ENCODE peak calls at places on chromosomes 1 and 21, in four cellular contexts. T, W, I and P are unnamed samples.

GRCh38 chr1:158830904-158831507 is at the start of gene MNDA:
- DNase-seq in W (no peak), I (no peak), T (no peak), P (no peak)

GRCh38 chr21:39483917-39484316 is 32.1 kb downstream of the SH3BGR start:
- DNase-seq in T (no peak), I (no peak), W (no peak), P (no peak)

GRCh38 chr1:165376811-165377153 is 20.3 kb upstream of the LMX1A start:
- DNase-seq in T (no peak), W (no peak), I (no peak), P (no peak)

GRCh38 chr1:26373789-26374188 is 1.2 kb upstream of the ZNF683 start:
- DNase-seq in W (no peak), T (no peak), I (no peak), P (no peak)

GRCh38 chr1:47569681-47570470 is 132.0 kb downstream of the FOXD2 start:
- DNase-seq in W (peak; percentile 96), I (peak; percentile 42), T (peak; percentile 38), P (peak; percentile 86)

GRCh38 chr1:64745181-64745985 is 508 bp downstream of the RAVER2 start:
- DNase-seq in W (peak; percentile 51), T (peak; percentile 14), I (peak; percentile 21), P (peak; percentile 61)

GRCh38 chr1:248810727-248811513 is 14.8 kb downstream of the SH3BP5L start:
- DNase-seq in T (no peak), I (peak; percentile 61), W (peak; percentile 27), P (peak; percentile 91)

GRCh38 chr1:80048706-80049105 is 1042.2 kb upstream of the ADGRL4 start:
- DNase-seq in W (peak; percentile 62), I (no peak), T (no peak), P (no peak)

GRCh38 chr1:232108598-232108997 is 482.0 kb downstream of the DISC1 start:
- DNase-seq in I (no peak), T (no peak), W (no peak), P (no peak)

DNA sequence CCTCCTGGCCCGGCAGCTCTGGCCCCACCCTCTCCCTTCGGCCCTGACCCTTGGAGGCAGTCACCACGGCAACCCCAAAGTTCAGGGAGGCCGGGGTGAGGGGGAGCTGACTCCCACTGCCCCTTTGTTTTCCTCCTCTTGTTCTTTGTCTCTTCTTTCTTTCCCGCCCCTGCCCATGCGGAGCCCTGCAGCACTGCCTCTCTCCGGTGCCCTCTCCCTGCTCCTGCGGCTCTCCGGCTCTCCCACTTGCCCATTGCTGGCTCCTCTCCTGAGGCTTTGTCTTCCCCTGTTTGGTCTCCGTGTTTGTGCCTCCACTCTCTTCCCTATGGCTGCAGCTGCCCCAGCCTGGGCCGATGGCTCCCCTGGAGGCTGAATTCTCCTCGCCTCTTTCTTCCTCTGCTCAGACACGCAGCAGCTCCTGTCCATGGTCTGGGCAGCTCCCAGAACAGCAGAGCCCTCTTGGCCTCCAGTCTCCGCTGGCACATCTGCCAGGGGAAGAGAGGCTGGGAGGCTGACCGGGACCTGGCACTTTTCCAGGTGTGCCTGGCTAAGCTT is 5.8 kb downstream of the CELSR2 start:
- DNase-seq in W (peak; percentile 45), I (no peak), T (no peak), P (no peak)
- TF ChIP-seq CTCF in W (peak; percentile 49), I (no peak), T (no peak), P (no peak)

GRCh38 chr1:180636138-180636537 is 4.3 kb downstream of the XPR1 start:
- DNase-seq in T (no peak), I (no peak), W (peak; percentile 73), P (peak; percentile 74)
- TF ChIP-seq CTCF in T (no peak), I (peak; percentile 13), W (peak; percentile 56), P (peak; percentile 49)

DNA sequence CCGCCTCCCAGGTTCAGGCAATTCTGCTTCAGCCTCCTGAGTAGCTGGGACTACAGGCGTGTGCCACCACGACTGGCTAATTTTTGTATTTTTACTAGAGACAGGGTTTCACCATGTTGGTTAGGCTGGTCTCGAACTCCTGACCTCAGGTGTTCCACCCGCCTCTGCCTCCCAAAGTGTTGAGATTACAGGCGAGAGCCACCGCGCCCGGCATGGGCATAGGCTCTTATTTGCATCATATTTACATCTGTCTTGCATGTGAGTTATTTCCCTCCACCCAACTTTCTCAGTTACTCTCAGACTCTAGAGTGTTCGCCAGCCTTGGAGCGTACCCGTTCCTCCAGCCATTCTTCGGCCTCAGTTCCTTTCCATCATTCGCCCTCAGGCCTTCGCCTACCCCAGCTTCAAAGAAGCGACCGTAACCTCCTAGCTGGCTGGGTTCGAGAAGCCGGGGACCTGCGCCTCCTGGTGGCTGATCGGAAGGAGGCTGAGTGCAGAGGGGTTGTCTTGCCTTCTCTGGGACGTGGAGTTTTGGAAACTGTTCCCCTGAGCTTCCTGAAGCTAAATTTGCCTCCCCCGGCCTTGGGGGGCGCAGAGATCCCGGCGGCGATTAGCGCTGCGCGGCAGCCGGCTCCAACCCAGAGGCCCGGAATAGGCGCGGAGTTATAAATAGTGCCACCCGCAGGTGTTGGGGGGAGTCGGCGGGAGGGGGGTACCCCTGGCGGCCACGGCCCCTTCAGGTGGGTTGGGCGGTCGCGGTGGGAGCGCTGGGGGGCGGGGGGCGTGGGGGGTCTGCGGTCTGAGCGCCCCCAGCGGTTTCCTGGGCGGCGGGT is 3.6 kb upstream of the ZBTB7B start:
- DNase-seq in T (peak; percentile 76), W (peak; percentile 60), I (peak; percentile 69), P (peak; percentile 84)
- TF ChIP-seq CTCF in T (peak; percentile 68), W (peak; percentile 83), I (peak; percentile 82), P (peak; percentile 98)

DNA sequence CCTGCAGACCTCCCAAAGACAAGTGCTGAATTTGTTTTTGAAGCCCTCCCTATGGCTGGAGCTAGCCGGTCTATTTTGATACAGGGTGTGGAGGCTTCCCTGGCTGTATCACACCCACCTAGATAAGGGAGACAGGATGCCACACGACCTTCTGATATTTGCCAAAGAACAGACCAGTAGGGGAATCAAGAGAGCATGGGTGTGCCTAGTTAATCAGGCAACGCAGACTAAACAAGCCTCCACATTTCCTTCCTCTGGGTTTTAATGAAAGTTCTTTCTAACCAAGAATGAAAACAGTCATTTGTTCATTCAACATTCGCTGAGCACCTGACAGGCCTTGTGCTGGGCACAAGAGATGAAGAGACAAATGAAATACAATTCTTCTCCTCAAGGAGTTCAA is 446.8 kb downstream of the PLPP3 start:
- DNase-seq in I (peak; percentile 28), W (no peak), T (no peak), P (no peak)
- TF ChIP-seq CTCF in I (no peak), W (no peak), T (no peak), P (no peak)

GRCh38 chr1:204961765-204962419 is 81.1 kb upstream of the CNTN2 start:
- DNase-seq in T (no peak), W (no peak), I (no peak), P (no peak)
- TF ChIP-seq CTCF in T (no peak), W (no peak), I (no peak), P (no peak)

GRCh38 chr1:51638350-51638749 is 21.5 kb downstream of the OSBPL9 start:
- DNase-seq in T (no peak), I (no peak), W (peak; percentile 60), P (peak; percentile 36)

GRCh38 chr1:51635611-51636010 is 18.7 kb downstream of the OSBPL9 start:
- DNase-seq in T (no peak), I (no peak), W (no peak), P (no peak)

GRCh38 chr1:51634618-51635017 is 17.7 kb downstream of the OSBPL9 start:
- DNase-seq in I (no peak), W (no peak), T (no peak), P (no peak)

GRCh38 chr1:51636191-51636590 is 19.3 kb downstream of the OSBPL9 start:
- DNase-seq in W (peak; percentile 18), I (no peak), T (no peak), P (no peak)

GRCh38 chr1:51636765-51637522 is 20.1 kb downstream of the OSBPL9 start:
- DNase-seq in W (peak; percentile 93), I (no peak), T (peak; percentile 60), P (peak; percentile 89)
- TF ChIP-seq CTCF in W (no peak), I (no peak), T (no peak), P (no peak)